ENCODE peak calls at places on chromosomes 7 and 10, in six cellular contexts. J is fibroblast of mammary gland, A is AG04450, T is GM10248, O is suprapubic skin, Y is HFF-Myc. Q is an unnamed sample.

GRCh38 chr7:106050002-106050742 is 61.9 kb downstream of the SYPL1 start:
- DNase-seq in O (no peak), J (peak; percentile 79), T (no peak), A (peak; percentile 38), Y (no peak), Q (no peak)

GRCh38 chr7:133358728-133359127 is 105.8 kb downstream of the EXOC4 start:
- DNase-seq in O (no peak), Y (no peak), T (no peak), J (peak; percentile 43), A (no peak), Q (no peak)

GRCh38 chr7:46871516-46871915 is 710.4 kb downstream of the TNS3 start:
- DNase-seq in T (no peak), Y (no peak), A (no peak), J (no peak), O (no peak), Q (no peak)

GRCh38 chr10:97481071-97481470 is 17.2 kb downstream of the MMS19 start:
- DNase-seq in Y (no peak), J (no peak), A (no peak), T (no peak), O (no peak), Q (no peak)

GRCh38 chr7:94054130-94054529 is 50.0 kb upstream of the BET1 start:
- DNase-seq in O (no peak), A (no peak), J (peak; percentile 48), T (no peak), Y (no peak), Q (no peak)

GRCh38 chr7:5714657-5715337 is 66.7 kb downstream of the RNF216 start:
- DNase-seq in T (no peak), O (no peak), A (no peak), Y (no peak), J (no peak), Q (no peak)

GRCh38 chr10:132783165-132783736 is 2.7 kb downstream of the NKX6-2 start:
- DNase-seq in O (no peak), Y (no peak), A (no peak), T (no peak), J (no peak), Q (no peak)

GRCh38 chr7:151897201-151897711 is 20.3 kb upstream of the PRKAG2 start:
- DNase-seq in T (no peak), A (no peak), Y (no peak), J (no peak), O (no peak), Q (no peak)

GRCh38 chr7:6179620-6180343 is 92.6 kb downstream of the CYTH3 start:
- DNase-seq in O (no peak), A (no peak), Y (no peak), T (no peak), J (no peak), Q (no peak)

GRCh38 chr10:63012623-63013022 is 120.5 kb upstream of the NRBF2 start:
- DNase-seq in Y (no peak), J (no peak), A (no peak), O (no peak), T (no peak), Q (no peak)

GRCh38 chr10:92574545-92575377 is 868 bp upstream of the IDE start:
- DNase-seq in J (peak; percentile 43), A (no peak), T (peak; percentile 46), Y (no peak), O (no peak), Q (no peak)

GRCh38 chr7:134891262-134892001 is 94.9 kb upstream of the AGBL3 start:
- DNase-seq in Y (peak; percentile 94), J (peak; percentile 100), T (no peak), A (peak; percentile 69), O (peak; percentile 91), Q (peak; percentile 42)

GRCh38 chr7:93799750-93800357 is 90.7 kb downstream of the TFPI2 start:
- DNase-seq in O (no peak), J (peak; percentile 42), A (no peak), T (peak; percentile 12), Y (peak; percentile 10), Q (no peak)

GRCh38 chr10:72332423-72333110 is 22.2 kb downstream of the DNAJB12 start:
- DNase-seq in Y (no peak), J (no peak), A (no peak), O (no peak), T (no peak), Q (no peak)

GRCh38 chr7:11831727-11832495 is at the start of gene THSD7A:
- DNase-seq in O (no peak), J (peak; percentile 3), Y (no peak), T (peak; percentile 26), A (no peak), Q (peak; percentile 75)

GRCh38 chr10:73814896-73815718 is 3.7 kb upstream of the NDST2 start:
- DNase-seq in O (no peak), Y (no peak), J (peak; percentile 22), A (no peak), T (no peak), Q (no peak)

GRCh38 chr10:114483575-114483974 is 79.3 kb upstream of the AFAP1L2 start:
- DNase-seq in J (no peak), T (no peak), Y (no peak), O (no peak), A (no peak), Q (no peak)

GRCh38 chr7:112182749-112183148 is 23.4 kb downstream of the DOCK4 start:
- DNase-seq in Y (no peak), T (no peak), A (no peak), O (no peak), J (no peak), Q (no peak)

GRCh38 chr10:42952931-42953683 is 123.8 kb upstream of the RET start:
- DNase-seq in Y (no peak), O (peak; percentile 66), T (no peak), A (no peak), J (no peak), Q (peak; percentile 29)

GRCh38 chr7:87375647-87376435 is 30.4 kb downstream of the CROT start:
- DNase-seq in T (no peak), O (no peak), A (no peak), J (no peak), Y (no peak), Q (no peak)

GRCh38 chr7:7962851-7963250 is 5.7 kb upstream of the GLCCI1 start:
- DNase-seq in J (peak; percentile 47), O (no peak), T (no peak), A (peak; percentile 54), Y (no peak), Q (no peak)

GRCh38 chr10:126259883-126260282 is 128.4 kb downstream of the ADAM12 start:
- DNase-seq in A (no peak), Y (no peak), J (no peak), T (no peak), O (no peak), Q (no peak)

GRCh38 chr7:52154382-52154781 is 837.8 kb upstream of the COBL start:
- DNase-seq in O (no peak), Y (no peak), T (no peak), J (no peak), A (no peak), Q (no peak)

GRCh38 chr7:16559497-16560223 is 33.0 kb downstream of the LRRC72 start:
- DNase-seq in Y (no peak), O (no peak), J (peak; percentile 5), T (no peak), A (no peak), Q (no peak)

GRCh38 chr10:35203744-35204143 is 77.1 kb downstream of the CREM start:
- DNase-seq in Y (no peak), J (no peak), A (no peak), O (no peak), T (no peak), Q (no peak)

GRCh38 chr10:3783721-3784432 is 1.1 kb downstream of the KLF6 start:
- DNase-seq in T (no peak), O (no peak), Y (no peak), A (no peak), J (peak; percentile 56), Q (no peak)

GRCh38 chr7:24334012-24334411 is 50.0 kb downstream of the NPY start:
- DNase-seq in J (no peak), Y (no peak), O (no peak), T (no peak), A (no peak), Q (no peak)

DNA sequence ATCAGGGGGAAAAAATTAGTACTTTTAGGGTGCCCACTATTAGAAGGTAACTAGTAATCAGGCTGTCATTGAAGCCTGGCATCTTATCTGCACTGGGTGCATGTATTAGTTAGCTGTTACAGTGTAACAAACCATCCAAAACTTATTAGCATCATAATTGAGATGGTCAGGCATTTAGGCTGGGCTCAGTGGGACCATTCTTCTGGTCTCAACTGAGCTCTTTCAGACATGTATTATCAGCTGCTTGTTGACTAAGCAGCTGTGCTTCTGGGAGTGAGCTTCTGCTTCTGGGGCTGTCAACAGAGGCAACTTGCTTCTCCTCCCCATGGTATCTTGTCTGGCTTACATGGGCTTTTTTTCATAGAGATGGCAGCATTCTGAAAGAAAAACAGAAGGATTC is 154.0 kb upstream of the ZNF92 start:
- DNase-seq in Y (no peak), J (no peak), O (no peak), A (no peak), T (no peak), Q (no peak)
- TF ChIP-seq CTCF in Y (no peak), J (no peak), O (no peak), A (no peak), T (no peak), Q (no peak)

GRCh38 chr10:79347226-79347893 is at the start of gene PPIF:
- DNase-seq in T (peak; percentile 95), J (peak; percentile 87), A (peak; percentile 55), O (peak; percentile 96), Y (peak; percentile 46), Q (peak; percentile 88)

GRCh38 chr10:79348640-79348988 is 1.3 kb downstream of the PPIF start:
- DNase-seq in J (peak; percentile 27), O (peak; percentile 77), Y (no peak), A (no peak), T (no peak), Q (no peak)

GRCh38 chr10:79349072-79349491 is 1.8 kb downstream of the PPIF start:
- DNase-seq in O (peak; percentile 69), Y (no peak), T (peak; percentile 7), A (no peak), J (no peak), Q (no peak)

GRCh38 chr10:79346388-79347225 is 662 bp upstream of the PPIF start:
- DNase-seq in T (peak; percentile 22), O (peak; percentile 71), A (no peak), Y (no peak), J (no peak), Q (peak; percentile 34)

GRCh38 chr10:79347894-79348639 is 798 bp downstream of the PPIF start:
- DNase-seq in Y (no peak), T (peak; percentile 82), J (peak; percentile 64), O (peak; percentile 84), A (peak; percentile 27), Q (no peak)
- TF ChIP-seq CTCF in Y (no peak), T (no peak), J (no peak), O (no peak), A (peak; percentile 2), Q (no peak)

GRCh38 chr10:124867304-124867703 is 65.7 kb downstream of the ABRAXAS2 start:
- DNase-seq in J (no peak), Y (no peak), A (no peak), T (no peak), O (no peak), Q (no peak)
- TF ChIP-seq CTCF in J (no peak), Y (no peak), A (no peak), T (no peak), O (no peak), Q (no peak)

DNA sequence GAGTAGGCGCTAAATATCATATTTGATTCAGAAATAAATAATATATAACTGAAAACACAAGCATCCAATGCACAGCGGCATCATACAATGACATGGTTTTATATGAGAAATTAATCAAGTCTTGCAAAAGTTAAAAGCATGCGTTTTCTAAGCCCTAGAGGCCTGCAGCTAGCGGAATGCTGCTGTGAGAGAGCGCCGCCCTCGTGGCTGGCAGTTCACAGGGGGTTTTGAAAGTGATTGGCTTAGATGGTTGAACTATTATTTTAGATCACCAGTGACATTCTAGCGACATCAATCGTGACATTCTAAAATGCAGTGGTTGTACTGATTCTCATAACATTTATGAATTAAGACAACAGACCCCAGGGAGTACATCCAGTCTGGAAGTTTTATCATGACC is 235.2 kb upstream of the MGMT start:
- DNase-seq in Y (no peak), J (no peak), O (no peak), A (no peak), T (no peak), Q (no peak)
- TF ChIP-seq CTCF in Y (no peak), J (no peak), O (no peak), A (no peak), T (no peak), Q (no peak)

Q was measured in mesothelial cell of epicardium.